ENCODE peak calls at places on chromosomes 5 and 9, in six cellular contexts. Z is sigmoid colon, U is suprapubic skin, A is GM23338, W is breast epithelium, M is H1. P is an unnamed sample.
A peak's percentile ranks its signal among the peaks of the same experiment; 100 is the strongest.

GRCh38 chr9:125797857-125798399 is 50.8 kb downstream of the PBX3 start:
- DNase-seq in W (no peak), M (no peak), U (no peak), A (no peak), Z (no peak), P (no peak)

GRCh38 chr5:142537938-142538337 is 148.0 kb downstream of the FGF1 start:
- DNase-seq in Z (no peak), M (no peak), U (no peak), W (no peak), A (no peak), P (no peak)

GRCh38 chr5:159341914-159342313 is 11.6 kb upstream of the IL12B start:
- DNase-seq in W (peak; percentile 72), U (peak; percentile 74), A (no peak), M (no peak), Z (no peak), P (peak; percentile 42)

GRCh38 chr9:123687246-123687721 is 242.6 kb downstream of the DENND1A start:
- DNase-seq in A (no peak), Z (no peak), U (no peak), W (no peak), M (no peak), P (no peak)

GRCh38 chr9:2655411-2655901 is 33.9 kb downstream of the VLDLR start:
- DNase-seq in Z (no peak), U (no peak), A (no peak), M (no peak), W (no peak), P (no peak)

GRCh38 chr5:22593592-22593991 is 259.6 kb downstream of the CDH12 start:
- DNase-seq in U (no peak), Z (no peak), A (no peak), W (no peak), M (no peak), P (no peak)

GRCh38 chr9:20304001-20304400 is 318.3 kb downstream of the MLLT3 start:
- DNase-seq in U (no peak), A (peak; percentile 30), M (no peak), Z (no peak), W (no peak), P (no peak)

GRCh38 chr5:10761842-10762165 is 770 bp upstream of the DAP start:
- DNase-seq in A (no peak), W (no peak), Z (no peak), U (no peak), M (no peak), P (no peak)

GRCh38 chr9:36937951-36938350 is 96.1 kb downstream of the PAX5 start:
- DNase-seq in M (no peak), A (no peak), W (no peak), Z (no peak), U (no peak), P (no peak)

GRCh38 chr5:107542428-107542827 is 128.3 kb downstream of the EFNA5 start:
- DNase-seq in M (no peak), U (peak; percentile 92), Z (peak; percentile 87), A (no peak), W (peak; percentile 66), P (peak; percentile 44)

GRCh38 chr9:14451949-14452348 is 138.0 kb upstream of the NFIB start:
- DNase-seq in W (no peak), M (no peak), Z (no peak), U (no peak), A (no peak), P (no peak)

GRCh38 chr5:59021837-59022514 is 439.1 kb downstream of the RAB3C start:
- DNase-seq in Z (peak; percentile 81), A (no peak), M (no peak), W (no peak), U (no peak), P (peak; percentile 33)

GRCh38 chr5:76046761-76047160 is 36.4 kb upstream of the SV2C start:
- DNase-seq in W (no peak), M (no peak), A (no peak), U (no peak), Z (no peak), P (no peak)

GRCh38 chr9:112789493-112789892 is 38.9 kb downstream of the SNX30 start:
- DNase-seq in A (no peak), U (no peak), W (no peak), Z (no peak), M (no peak), P (no peak)

GRCh38 chr5:83394190-83394589 is 77.4 kb upstream of the VCAN start:
- DNase-seq in Z (no peak), W (no peak), A (no peak), U (no peak), M (no peak), P (no peak)

GRCh38 chr9:108851138-108851537 is 4.6 kb downstream of the ACTL7B start:
- DNase-seq in M (no peak), Z (no peak), A (no peak), W (no peak), U (no peak), P (no peak)

GRCh38 chr5:177366528-177367322 is 9.0 kb downstream of the RGS14 start:
- DNase-seq in M (peak; percentile 97), U (peak; percentile 93), Z (peak; percentile 97), W (peak; percentile 85), A (peak; percentile 99), P (peak; percentile 88)

GRCh38 chr9:113274474-113275146 is 762 bp downstream of the CDC26 start:
- DNase-seq in W (no peak), U (no peak), Z (no peak), A (peak; percentile 91), M (no peak), P (no peak)

GRCh38 chr9:125902865-125903512 is 155.8 kb downstream of the PBX3 start:
- DNase-seq in W (no peak), Z (no peak), U (no peak), M (no peak), A (no peak), P (no peak)

GRCh38 chr5:109928046-109928445 is 238.3 kb downstream of the MAN2A1 start:
- DNase-seq in W (no peak), Z (no peak), U (no peak), M (no peak), A (no peak), P (no peak)

GRCh38 chr5:82793808-82794419 is 283.3 kb downstream of the TMEM167A start:
- DNase-seq in W (no peak), U (no peak), Z (no peak), M (peak; percentile 84), A (peak; percentile 78), P (peak; percentile 35)

GRCh38 chr9:694499-695154 is 146.9 kb upstream of the DMRT1 start:
- DNase-seq in U (no peak), W (no peak), Z (no peak), M (no peak), A (no peak), P (no peak)

GRCh38 chr9:38286357-38286756 is 106.1 kb upstream of the ALDH1B1 start:
- DNase-seq in Z (no peak), A (peak; percentile 32), M (no peak), U (no peak), W (no peak), P (no peak)

DNA sequence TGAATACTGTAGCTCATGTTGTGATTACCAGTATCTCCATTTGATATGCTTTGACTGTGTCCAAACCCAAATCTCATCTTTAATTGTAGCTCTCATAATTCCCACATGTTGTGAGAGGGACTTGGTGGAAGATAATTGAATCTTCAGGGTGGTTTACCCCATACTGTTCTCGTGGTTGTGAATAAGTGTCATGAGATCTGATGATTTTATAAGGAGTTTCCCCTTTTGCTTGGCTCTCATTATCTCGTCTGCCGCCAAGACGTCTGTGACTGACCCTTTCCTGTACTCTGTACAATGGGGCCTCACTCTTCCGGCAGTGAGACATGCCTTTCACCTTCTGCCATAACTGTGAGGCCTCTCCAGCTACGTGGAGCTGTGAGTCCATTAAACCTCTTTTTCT is 59.3 kb downstream of the TRIO start:
- DNase-seq in Z (no peak), U (no peak), A (no peak), W (no peak), M (no peak), P (peak; percentile 19)
- H3K4me3 ChIP-seq in Z (no peak overlapping the region), U (no peak overlapping the region), A (no peak overlapping the region), W (no peak overlapping the region), M (no peak overlapping the region), P (no peak overlapping the region)

GRCh38 chr9:128059365-128059983 is 7.6 kb downstream of the NAIF1 start:
- DNase-seq in U (no peak), M (no peak), Z (no peak), W (no peak), A (no peak), P (no peak)

GRCh38 chr9:128057724-128058409 is 9.3 kb downstream of the NAIF1 start:
- DNase-seq in M (no peak), A (no peak), U (no peak), Z (no peak), W (no peak), P (no peak)

GRCh38 chr9:128055222-128056040 is 11.7 kb downstream of the NAIF1 start:
- DNase-seq in A (peak; percentile 46), M (no peak), U (peak; percentile 84), W (peak; percentile 54), Z (peak; percentile 89), P (peak; percentile 51)

GRCh38 chr9:128056086-128056485 is 11.0 kb downstream of the NAIF1 start:
- DNase-seq in A (no peak), W (no peak), M (no peak), U (no peak), Z (peak; percentile 84), P (no peak)

DNA sequence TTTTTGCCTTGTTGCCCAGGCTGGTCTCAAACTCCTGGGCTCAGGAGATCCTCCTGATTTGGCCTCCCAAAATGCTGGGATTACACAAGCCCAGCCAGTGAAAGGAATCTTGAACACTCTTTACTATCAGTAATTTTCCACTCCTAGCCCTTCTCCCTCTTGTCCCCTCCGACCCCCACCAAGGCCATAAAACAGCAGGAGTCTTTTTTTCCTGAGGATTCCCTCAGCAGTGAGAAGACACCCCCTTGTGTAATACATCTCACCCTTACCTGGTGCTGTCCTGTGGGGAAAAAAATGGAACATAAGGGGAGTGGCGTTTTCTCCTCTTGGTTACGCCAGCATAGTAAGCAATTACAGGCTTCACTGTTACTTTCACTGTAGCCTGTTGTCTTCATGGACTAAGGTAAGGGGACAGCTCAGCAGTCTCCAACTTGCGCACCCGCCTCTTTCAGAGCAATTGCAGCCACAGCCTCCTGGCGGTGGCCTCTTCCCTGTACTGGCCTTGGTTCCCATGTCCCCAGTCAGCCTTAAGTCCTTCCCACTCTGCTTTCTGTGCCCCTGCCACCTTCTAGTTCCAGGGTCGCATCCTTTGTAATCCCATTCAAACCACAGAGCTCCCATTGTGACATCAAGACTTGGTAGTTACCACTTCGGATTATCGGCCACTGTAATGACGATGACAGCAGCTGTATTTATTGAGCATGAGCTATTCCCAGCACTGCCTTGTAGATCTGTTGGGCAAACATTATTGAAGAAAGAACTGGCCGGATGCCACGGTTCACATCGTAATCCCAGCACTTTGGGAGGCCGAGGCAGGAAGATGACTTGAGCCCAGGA is 10.0 kb downstream of the NAIF1 start:
- DNase-seq in Z (no peak), A (peak; percentile 45), W (peak; percentile 44), U (no peak), M (no peak), P (peak; percentile 80)
- TF ChIP-seq POLR2AphosphoS5 in Z (no peak), A (no peak), W (no peak), U (no peak), M (no peak), P (no peak)

DNA sequence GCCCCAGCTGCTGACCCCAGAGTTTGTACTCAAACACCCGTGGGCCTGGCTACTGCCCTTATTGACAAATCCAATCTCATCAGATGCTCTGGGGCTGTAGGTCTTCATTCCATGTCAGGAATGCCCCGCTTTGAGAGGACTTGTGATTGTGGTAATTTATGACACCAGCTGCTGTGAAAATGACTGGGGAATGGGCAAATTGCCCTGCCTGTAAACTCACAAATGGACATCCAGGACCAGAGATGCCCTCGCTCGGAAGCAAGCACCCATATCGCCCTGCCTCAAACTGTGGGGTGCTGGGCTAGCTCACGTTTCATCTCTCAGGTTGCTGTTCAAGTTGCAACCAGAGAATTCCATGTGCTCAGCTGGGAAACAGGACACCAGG is 225.9 kb upstream of the MAP3K1 start:
- DNase-seq in A (no peak), W (no peak), M (no peak), U (no peak), Z (no peak), P (no peak)
- H3K4me3 ChIP-seq in A (no peak overlapping the region), W (no peak overlapping the region), M (no peak overlapping the region), U (no peak overlapping the region), Z (no peak overlapping the region), P (no peak overlapping the region)

GRCh38 chr9:35733109-35733541 is 659 bp downstream of the CREB3 start:
- DNase-seq in U (no peak), W (no peak), M (peak; percentile 65), Z (no peak), A (peak; percentile 90), P (peak; percentile 47)
- TF ChIP-seq POLR2AphosphoS5 in U (no peak), W (no peak), M (no peak), Z (no peak), A (no peak), P (peak; percentile 18)